ENCODE peak calls at places on chromosome 16, in six cellular contexts. R, T, D, K, S and L are unnamed samples.

GRCh38 chr16:73065617-73066313 is 17.8 kb upstream of the ZFHX3 start:
- DNase-seq in R (no peak), T (no peak), D (no peak), K (no peak), S (no peak), L (no peak)

GRCh38 chr16:38941-39892 is 14.2 kb downstream of the POLR3K start:
- DNase-seq in R (peak; percentile 92), T (peak; percentile 61), D (peak; percentile 73), K (no peak), S (no peak), L (peak; percentile 71)

GRCh38 chr16:2785101-2785991 is 2.0 kb downstream of the PRSS33 start:
- DNase-seq in R (no peak), T (no peak), D (no peak), K (no peak), S (no peak), L (no peak)

GRCh38 chr16:4612474-4612931 is 2.2 kb downstream of the UBALD1 start:
- DNase-seq in R (peak; percentile 29), T (no peak), D (no peak), K (no peak), S (no peak), L (no peak)

GRCh38 chr16:84049403-84050060 is 6.9 kb upstream of the SLC38A8 start:
- DNase-seq in R (no peak), T (no peak), D (no peak), K (no peak), S (no peak), L (no peak)

GRCh38 chr16:6165330-6165984 is 1067.9 kb upstream of the EEF2KMT start:
- DNase-seq in R (no peak), T (no peak), D (no peak), K (no peak), S (no peak), L (no peak)

GRCh38 chr16:1167276-1168107 is 14.6 kb downstream of the CACNA1H start:
- DNase-seq in R (no peak), T (no peak), D (no peak), K (no peak), S (no peak), L (no peak)

GRCh38 chr16:27427538-27427937 is 25.6 kb downstream of the IL21R start:
- DNase-seq in R (no peak), T (no peak), D (peak; percentile 19), K (no peak), S (no peak), L (no peak)

GRCh38 chr16:83115491-83116232 is 488.9 kb downstream of the CDH13 start:
- DNase-seq in R (no peak), T (no peak), D (no peak), K (no peak), S (no peak), L (no peak)

GRCh38 chr16:31467151-31467550 is 4.8 kb upstream of the TGFB1I1 start:
- DNase-seq in R (no peak), T (no peak), D (no peak), K (no peak), S (no peak), L (no peak)

GRCh38 chr16:1765826-1766225 is 5.5 kb downstream of the NME3 start:
- DNase-seq in R (no peak), T (no peak), D (no peak), K (no peak), S (no peak), L (no peak)

GRCh38 chr16:88264641-88265285 is 118.0 kb upstream of the ZNF469 start:
- DNase-seq in R (peak; percentile 40), T (peak; percentile 97), D (peak; percentile 94), K (peak; percentile 89), S (peak; percentile 59), L (no peak)

GRCh38 chr16:783404-784161 is 4.6 kb downstream of the RPUSD1 start:
- DNase-seq in R (no peak), T (no peak), D (peak; percentile 43), K (no peak), S (no peak), L (no peak)

GRCh38 chr16:55207679-55208294 is 116.2 kb upstream of the IRX6 start:
- DNase-seq in R (no peak), T (no peak), D (no peak), K (no peak), S (no peak), L (no peak)

GRCh38 chr16:84913315-84913714 is 93.5 kb downstream of the CRISPLD2 start:
- DNase-seq in R (no peak), T (no peak), D (no peak), K (no peak), S (no peak), L (no peak)

GRCh38 chr16:17768257-17768656 is 297.5 kb upstream of the XYLT1 start:
- DNase-seq in R (no peak), T (no peak), D (no peak), K (no peak), S (peak; percentile 69), L (no peak)

GRCh38 chr16:61862756-61863155 is 173.5 kb downstream of the CDH8 start:
- DNase-seq in R (no peak), T (no peak), D (no peak), K (no peak), S (no peak), L (no peak)

GRCh38 chr16:78844028-78844427 is 744.6 kb downstream of the WWOX start:
- DNase-seq in R (no peak), T (no peak), D (no peak), K (no peak), S (no peak), L (no peak)

GRCh38 chr16:2928796-2929195 is 17.1 kb downstream of the FLYWCH1 start:
- DNase-seq in R (no peak), T (no peak), D (no peak), K (no peak), S (no peak), L (no peak)

GRCh38 chr16:56198044-56198754 is 6.9 kb downstream of the GNAO1 start:
- DNase-seq in R (no peak), T (no peak), D (no peak), K (no peak), S (no peak), L (no peak)

GRCh38 chr16:9013508-9013864 is 49.8 kb upstream of the USP7 start:
- DNase-seq in R (no peak), T (no peak), D (no peak), K (no peak), S (no peak), L (no peak)

GRCh38 chr16:9015489-9015888 is 51.8 kb upstream of the USP7 start:
- DNase-seq in R (no peak), T (no peak), D (no peak), K (no peak), S (no peak), L (no peak)

GRCh38 chr16:9012330-9012729 is 48.6 kb upstream of the USP7 start:
- DNase-seq in R (no peak), T (no peak), D (no peak), K (no peak), S (no peak), L (no peak)

GRCh38 chr16:9014389-9014788 is 50.7 kb upstream of the USP7 start:
- DNase-seq in R (no peak), T (no peak), D (no peak), K (no peak), S (no peak), L (no peak)

DNA sequence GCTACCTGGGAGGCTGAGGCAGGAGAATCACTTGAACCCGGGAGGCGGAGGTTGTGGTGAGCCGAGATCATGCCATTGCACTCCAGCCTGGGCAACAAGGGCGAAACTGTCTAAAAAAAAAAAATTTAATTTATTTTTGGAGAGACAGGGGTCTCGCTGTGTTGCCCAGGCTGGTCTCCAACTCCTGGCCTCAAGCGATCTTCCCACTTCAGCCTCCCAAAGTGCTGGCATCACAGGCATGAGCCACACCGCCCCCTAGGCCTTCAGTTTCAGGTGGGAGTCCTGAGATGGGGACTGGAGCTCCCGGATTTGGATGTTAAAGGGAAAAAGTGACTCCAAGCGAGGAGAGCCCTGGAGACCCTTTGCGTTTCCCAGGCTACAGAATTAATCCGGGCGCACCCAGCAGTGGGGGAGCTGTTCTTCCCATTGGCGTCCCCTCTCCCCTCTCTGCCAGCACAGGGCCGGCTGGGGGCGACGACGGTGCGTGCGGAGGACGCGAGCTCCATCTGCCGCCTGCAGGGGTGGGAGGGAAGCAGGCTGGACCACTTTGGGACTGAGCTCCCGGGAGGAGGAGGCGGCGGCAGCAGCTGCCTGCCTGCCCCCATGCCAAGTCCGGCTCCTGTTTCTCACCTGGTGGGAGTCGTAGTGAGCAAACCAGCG is 49.3 kb upstream of the USP7 start:
- DNase-seq in R (no peak), T (no peak), D (no peak), K (no peak), S (no peak), L (no peak)
- TF ChIP-seq CTCF in R (no peak), T (no peak), D (no peak), K (peak; percentile 24), S (peak; percentile 24), L (no peak)

DNA sequence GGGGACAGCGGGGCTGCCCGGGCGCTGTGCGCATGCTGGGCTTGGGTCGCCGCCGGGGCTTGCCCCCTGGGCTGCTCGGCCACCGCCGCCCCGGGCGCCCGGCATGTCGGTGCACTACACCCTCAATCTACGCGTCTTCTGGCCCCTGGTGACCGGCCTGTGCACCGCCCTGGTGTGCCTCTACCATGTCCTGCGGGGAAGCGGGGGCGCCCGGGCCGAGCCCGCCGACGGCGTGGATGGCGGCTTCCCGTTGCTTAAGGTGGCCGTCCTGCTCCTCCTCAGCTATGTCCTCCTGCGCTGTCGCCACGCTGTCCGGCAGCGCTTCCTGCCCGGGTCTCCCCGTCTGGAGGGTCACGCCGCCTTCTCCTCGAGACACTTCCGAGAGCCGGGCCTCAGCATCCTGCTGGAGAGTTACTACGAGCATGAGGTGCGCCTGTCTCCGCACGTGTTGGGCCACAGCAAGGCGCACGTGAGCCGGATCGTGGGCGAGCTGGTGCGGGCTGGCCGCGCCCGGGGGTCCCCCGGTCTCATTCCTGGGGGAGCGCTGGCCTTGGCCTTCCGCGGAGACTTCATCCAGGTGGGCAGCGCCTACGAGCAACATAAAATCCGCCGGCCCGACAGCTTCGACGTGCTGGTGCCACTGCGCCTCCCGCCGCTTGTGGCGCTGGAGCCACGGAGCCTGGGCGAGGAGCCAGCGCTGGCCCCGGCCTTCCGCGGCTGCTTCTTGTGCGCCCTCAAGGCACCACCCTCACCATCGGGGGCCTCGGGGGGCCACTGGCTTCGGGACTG is 789 bp downstream of the ITPRIPL2 start:
- DNase-seq in R (no peak), T (peak; percentile 68), D (peak; percentile 61), K (no peak), S (no peak), L (no peak)
- H3K4me3 ChIP-seq in R (peak overlapping the region; percentile 44), T (peak overlapping the region; percentile 94), D (peak overlapping the region; percentile 82), K (peak overlapping the region; percentile 47), S (peak overlapping the region; percentile 75), L (peak overlapping the region; percentile 63)

GRCh38 chr16:64363039-64363438 is 758.8 kb downstream of the CDH11 start:
- DNase-seq in R (no peak), T (no peak), D (no peak), K (no peak), S (no peak), L (no peak)
- TF ChIP-seq CTCF in R (no peak), T (no peak), D (no peak), K (no peak), S (no peak), L (no peak)

DNA sequence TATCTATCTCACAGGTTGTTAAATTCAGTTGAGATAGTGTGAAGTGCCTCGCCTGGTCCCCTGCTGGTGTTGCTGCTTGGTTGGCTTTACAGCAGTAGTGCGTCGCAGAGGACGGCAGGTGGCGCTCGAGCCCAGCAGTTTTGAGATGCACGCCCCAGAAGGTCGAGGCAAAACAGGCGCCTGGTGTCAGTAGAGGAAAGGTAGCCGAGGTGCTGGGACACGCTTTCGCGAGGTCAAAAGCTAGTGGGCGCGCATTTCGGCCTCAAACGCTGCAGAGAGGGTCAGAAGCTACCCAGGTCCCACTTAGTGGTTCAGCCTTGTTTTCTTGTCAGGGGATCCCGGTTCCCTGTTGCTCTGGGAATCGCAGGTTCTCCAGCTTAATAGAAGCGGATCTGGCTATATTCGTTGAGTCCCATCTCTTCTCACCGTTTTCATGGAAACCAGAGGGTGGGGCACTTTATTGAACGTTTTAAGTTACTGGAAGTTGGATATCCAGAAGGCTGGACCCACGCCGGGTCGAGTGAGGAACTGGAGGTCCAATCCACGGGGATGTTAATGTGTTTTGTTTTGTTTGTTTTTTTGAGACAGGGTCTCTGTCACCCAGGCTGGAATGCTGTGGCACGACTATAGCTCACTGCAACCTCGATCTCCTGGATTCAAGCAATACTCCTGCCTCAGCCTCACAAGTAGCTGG is 10.3 kb upstream of the ZFP90 start:
- DNase-seq in R (peak; percentile 65), T (peak; percentile 81), D (peak; percentile 90), K (no peak), S (no peak), L (peak; percentile 60)
- H3K4me3 ChIP-seq in R (no peak overlapping the region), T (peak overlapping the region; percentile 59), D (no peak overlapping the region), K (no peak overlapping the region), S (peak overlapping the region; percentile 32), L (no peak overlapping the region)